ENCODE peak calls at places on chromosome 19, in eight cellular contexts. K is IMR-90; J is mammary epithelial cell; F is cardiac muscle cell; M is SK-N-SH; H is CD8-positive, alpha-beta memory T cell; U is neural progenitor cell; A is testis. N is an unnamed sample.

GRCh38 chr19:55050749-55051532 is 12.0 kb downstream of the RDH13 start:
- DNase-seq in K (no peak), J (no peak), F (no peak), M (no peak), H (no peak), U (no peak), A (no peak), N (no peak)

GRCh38 chr19:11887618-11888531 is at the start of gene ZNF69:
- DNase-seq in K (peak; percentile 62), J (peak; percentile 55), F (peak; percentile 82), M (peak; percentile 89), H (peak; percentile 73), U (peak; percentile 97), A (peak; percentile 97), N (peak; percentile 92)

GRCh38 chr19:21109116-21109515 is 27.1 kb downstream of the ZNF714 start:
- DNase-seq in K (peak; percentile 60), J (peak; percentile 49), F (peak; percentile 17), M (no peak), H (no peak), U (no peak), A (no peak), N (no peak)

GRCh38 chr19:58009666-58010301 is 7.2 kb upstream of the ZNF606 start:
- DNase-seq in K (peak; percentile 63), J (peak; percentile 84), F (peak; percentile 92), M (no peak), H (peak; percentile 89), U (peak; percentile 71), A (peak; percentile 93), N (peak; percentile 86)

GRCh38 chr19:11138659-11139526 is 16.7 kb downstream of the SPC24 start:
- DNase-seq in K (peak; percentile 77), J (peak; percentile 57), F (peak; percentile 82), M (peak; percentile 61), H (no peak), U (peak; percentile 78), A (peak; percentile 60), N (no peak)

GRCh38 chr19:9528757-9529336 is 9.6 kb downstream of the ZNF426 start:
- DNase-seq in K (peak; percentile 9), J (no peak), F (peak; percentile 6), M (no peak), H (no peak), U (no peak), A (no peak), N (no peak)

GRCh38 chr19:45972081-45972943 is 1.4 kb downstream of the NOVA2 start:
- DNase-seq in K (no peak), J (no peak), F (no peak), M (peak; percentile 56), H (peak; percentile 64), U (no peak), A (no peak), N (no peak)

GRCh38 chr19:38303517-38304351 is at the start of gene C19orf33:
- DNase-seq in K (no peak), J (peak; percentile 83), F (no peak), M (no peak), H (no peak), U (no peak), A (no peak), N (no peak)

GRCh38 chr19:54325194-54325621 is 12.2 kb upstream of the LILRA5 start:
- DNase-seq in K (peak; percentile 8), J (peak; percentile 10), F (peak; percentile 56), M (peak; percentile 59), H (peak; percentile 56), U (peak; percentile 42), A (peak; percentile 61), N (peak; percentile 9)

GRCh38 chr19:40584007-40584406 is 7.3 kb downstream of the SHKBP1 start:
- DNase-seq in K (no peak), J (no peak), F (no peak), M (peak; percentile 31), H (no peak), U (no peak), A (no peak), N (no peak)

GRCh38 chr19:42286349-42287016 is 15.4 kb upstream of the PRR19 start:
- DNase-seq in K (peak; percentile 27), J (no peak), F (peak; percentile 61), M (peak; percentile 54), H (no peak), U (no peak), A (no peak), N (no peak)

GRCh38 chr19:19746286-19747213 is 13.6 kb upstream of the ZNF14 start:
- DNase-seq in K (no peak), J (no peak), F (no peak), M (peak; percentile 15), H (no peak), U (no peak), A (peak; percentile 12), N (no peak)

GRCh38 chr19:18290250-18291018 is 9.0 kb upstream of the JUND start:
- DNase-seq in K (peak; percentile 52), J (no peak), F (peak; percentile 43), M (no peak), H (peak; percentile 92), U (no peak), A (no peak), N (no peak)

GRCh38 chr19:18286973-18287635 is 5.7 kb upstream of the JUND start:
- DNase-seq in K (no peak), J (no peak), F (no peak), M (no peak), H (no peak), U (peak; percentile 70), A (no peak), N (no peak)

GRCh38 chr19:18289471-18290066 is 8.1 kb upstream of the JUND start:
- DNase-seq in K (no peak), J (no peak), F (no peak), M (no peak), H (peak; percentile 47), U (no peak), A (no peak), N (no peak)

GRCh38 chr19:18291019-18291524 is 9.7 kb upstream of the JUND start:
- DNase-seq in K (no peak), J (no peak), F (peak; percentile 24), M (peak; percentile 63), H (peak; percentile 62), U (no peak), A (no peak), N (no peak)

GRCh38 chr19:18287836-18288772 is 6.7 kb upstream of the JUND start:
- DNase-seq in K (no peak), J (no peak), F (no peak), M (no peak), H (no peak), U (peak; percentile 89), A (no peak), N (no peak)
- H3K27ac ChIP-seq in K (no peak overlapping the region), J (no peak overlapping the region), F (peak overlapping the region; percentile 62), M (no peak overlapping the region), H (no peak overlapping the region), U (no peak overlapping the region), A (no peak overlapping the region), N (no peak overlapping the region)

GRCh38 chr19:29810504-29810871 is 1.3 kb upstream of the CCNE1 start:
- DNase-seq in K (peak; percentile 33), J (peak; percentile 81), F (no peak), M (no peak), H (no peak), U (no peak), A (peak; percentile 59), N (no peak)
- H3K27ac ChIP-seq in K (no peak overlapping the region), J (no peak overlapping the region), F (peak overlapping the region; percentile 53), M (no peak overlapping the region), H (peak overlapping the region; percentile 80), U (no peak overlapping the region), A (no peak overlapping the region), N (no peak overlapping the region)

GRCh38 chr19:50158577-50158976 is 4.5 kb downstream of the IZUMO2 start:
- DNase-seq in K (no peak), J (no peak), F (no peak), M (no peak), H (no peak), U (no peak), A (no peak), N (no peak)
- H3K27ac ChIP-seq in K (no peak overlapping the region), J (no peak overlapping the region), F (no peak overlapping the region), M (no peak overlapping the region), H (no peak overlapping the region), U (no peak overlapping the region), A (no peak overlapping the region), N (no peak overlapping the region)

GRCh38 chr19:2432131-2432848 is 4.9 kb upstream of the TIMM13 start:
- DNase-seq in K (no peak), J (no peak), F (no peak), M (no peak), H (no peak), U (no peak), A (no peak), N (no peak)

GRCh38 chr19:2429917-2430570 is 2.7 kb upstream of the TIMM13 start:
- DNase-seq in K (no peak), J (no peak), F (no peak), M (no peak), H (no peak), U (no peak), A (no peak), N (no peak)

GRCh38 chr19:2433854-2434253 is 6.5 kb upstream of the TIMM13 start:
- DNase-seq in K (no peak), J (no peak), F (no peak), M (no peak), H (no peak), U (no peak), A (no peak), N (no peak)

GRCh38 chr19:2428756-2429711 is 1.6 kb upstream of the TIMM13 start:
- DNase-seq in K (no peak), J (no peak), F (no peak), M (no peak), H (no peak), U (no peak), A (no peak), N (no peak)

GRCh38 chr19:2431318-2432055 is 4.1 kb upstream of the TIMM13 start:
- DNase-seq in K (no peak), J (no peak), F (no peak), M (no peak), H (no peak), U (no peak), A (no peak), N (no peak)
- H3K27ac ChIP-seq in K (no peak overlapping the region), J (no peak overlapping the region), F (no peak overlapping the region), M (no peak overlapping the region), H (no peak overlapping the region), U (no peak overlapping the region), A (no peak overlapping the region), N (no peak overlapping the region)

DNA sequence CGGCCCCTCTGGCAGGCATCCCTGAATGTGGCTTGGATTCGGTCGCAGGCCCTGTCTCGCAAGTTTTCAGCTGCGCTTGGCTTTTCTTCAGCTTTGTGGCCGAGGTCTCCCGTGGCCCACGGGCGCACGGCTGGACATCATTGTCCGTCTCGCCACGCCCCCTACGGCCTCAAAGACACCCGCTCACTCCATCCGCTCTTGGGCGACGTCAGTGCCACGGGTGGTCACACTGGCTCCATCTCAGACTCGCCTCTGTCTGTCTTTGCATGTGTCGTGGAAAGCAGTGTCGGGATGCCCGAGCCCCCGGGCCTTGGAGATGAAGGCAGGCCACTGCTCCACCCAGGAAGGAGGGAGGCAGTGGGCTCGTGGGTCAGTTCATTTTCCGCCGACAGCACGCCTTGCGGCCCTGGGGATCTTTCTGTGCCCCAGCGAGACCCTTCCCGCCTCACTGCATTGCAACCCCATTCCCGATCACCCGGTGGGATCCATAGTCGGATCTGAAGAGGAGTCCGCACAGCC is 51.0 kb downstream of the ZNF146 start:
- DNase-seq in K (no peak), J (no peak), F (no peak), M (no peak), H (no peak), U (no peak), A (no peak), N (no peak)
- H3K27ac ChIP-seq in K (no peak overlapping the region), J (no peak overlapping the region), F (no peak overlapping the region), M (no peak overlapping the region), H (no peak overlapping the region), U (no peak overlapping the region), A (no peak overlapping the region), N (no peak overlapping the region)

GRCh38 chr19:34310494-34310981 is 54.5 kb upstream of the GPI start:
- DNase-seq in K (no peak), J (no peak), F (no peak), M (no peak), H (no peak), U (no peak), A (peak; percentile 38), N (no peak)
- H3K27ac ChIP-seq in K (no peak overlapping the region), J (no peak overlapping the region), F (no peak overlapping the region), M (no peak overlapping the region), H (no peak overlapping the region), U (no peak overlapping the region), A (peak overlapping the region; percentile 42), N (no peak overlapping the region)